ENCODE peak calls at places on chromosomes 2 and 18, in ten cellular contexts. O is PC-9; B is cardiac muscle cell; R is mammary epithelial cell; G is CD8-positive, alpha-beta T cell; J is kidney; V is endothelial cell of umbilical vein; W is CD8-positive, alpha-beta memory T cell; U is right lobe of liver; F is uterus. K is an unnamed sample.

GRCh38 chr2:62760555-62760954 is 55.0 kb downstream of the EHBP1 start:
- DNase-seq in O (no peak), B (peak; percentile 45), R (peak; percentile 46), G (no peak), J (no peak), V (no peak), W (no peak), U (no peak), F (no peak), K (no peak)

GRCh38 chr2:172813314-172813888 is 77.8 kb downstream of the RAPGEF4 start:
- DNase-seq in O (peak; percentile 17), B (peak; percentile 68), R (no peak), G (no peak), J (no peak), V (peak; percentile 68), W (no peak), U (no peak), F (no peak), K (no peak)

GRCh38 chr2:143996974-143997373 is 522.9 kb downstream of the ZEB2 start:
- DNase-seq in O (no peak), B (no peak), R (no peak), G (no peak), J (no peak), V (no peak), W (no peak), U (no peak), F (no peak), K (no peak)

GRCh38 chr2:20539133-20539719 is 92.4 kb downstream of the RHOB start:
- DNase-seq in O (no peak), B (peak; percentile 27), R (no peak), G (no peak), J (no peak), V (no peak), W (no peak), U (peak; percentile 72), F (no peak), K (peak; percentile 66)

GRCh38 chr2:118641711-118642110 is 205.7 kb downstream of the EN1 start:
- DNase-seq in O (no peak), B (no peak), R (peak; percentile 7), G (no peak), J (no peak), V (no peak), W (no peak), U (no peak), F (no peak), K (no peak)

GRCh38 chr2:234678721-234679120 is 181.8 kb upstream of the ARL4C start:
- DNase-seq in O (no peak), B (peak; percentile 91), R (no peak), G (no peak), J (no peak), V (no peak), W (no peak), U (no peak), F (no peak), K (no peak)

GRCh38 chr2:107285621-107286303 is 399.8 kb upstream of the ST6GAL2 start:
- DNase-seq in O (no peak), B (no peak), R (no peak), G (no peak), J (no peak), V (no peak), W (no peak), U (no peak), F (no peak), K (no peak)

GRCh38 chr2:156476516-156477206 is 40.5 kb downstream of the GPD2 start:
- DNase-seq in O (peak; percentile 30), B (peak; percentile 80), R (peak; percentile 66), G (no peak), J (no peak), V (no peak), W (no peak), U (no peak), F (no peak), K (no peak)

GRCh38 chr18:22694954-22695353 is 238.2 kb upstream of the RBBP8 start:
- DNase-seq in O (peak; percentile 53), B (peak; percentile 95), R (peak; percentile 84), G (no peak), J (peak; percentile 77), V (no peak), W (no peak), U (no peak), F (peak; percentile 91), K (no peak)

GRCh38 chr2:145412155-145412554 is 892.2 kb upstream of the ZEB2 start:
- DNase-seq in O (no peak), B (no peak), R (no peak), G (no peak), J (no peak), V (no peak), W (no peak), U (no peak), F (no peak), K (peak; percentile 33)

GRCh38 chr18:5582054-5582453 is 38.3 kb upstream of the EPB41L3 start:
- DNase-seq in O (no peak), B (peak; percentile 61), R (no peak), G (no peak), J (no peak), V (peak; percentile 40), W (no peak), U (no peak), F (peak; percentile 19), K (no peak)

GRCh38 chr2:39530423-39530866 is 93.4 kb upstream of the MAP4K3 start:
- DNase-seq in O (no peak), B (peak; percentile 73), R (no peak), G (no peak), J (no peak), V (peak; percentile 77), W (no peak), U (no peak), F (no peak), K (no peak)

GRCh38 chr2:149743842-149744468 is 156.4 kb upstream of the MMADHC start:
- DNase-seq in O (no peak), B (peak; percentile 84), R (peak; percentile 80), G (no peak), J (no peak), V (no peak), W (no peak), U (no peak), F (no peak), K (no peak)

GRCh38 chr2:33069894-33070651 is 123.3 kb downstream of the LTBP1 start:
- DNase-seq in O (peak; percentile 76), B (peak; percentile 95), R (peak; percentile 98), G (no peak), J (peak; percentile 59), V (peak; percentile 98), W (no peak), U (peak; percentile 81), F (peak; percentile 51), K (no peak)

GRCh38 chr18:8901019-8901418 is 195.7 kb downstream of the MTCL1 start:
- DNase-seq in O (no peak), B (no peak), R (no peak), G (no peak), J (no peak), V (no peak), W (no peak), U (no peak), F (no peak), K (no peak)
- H3K9me3 ChIP-seq in O (no peaks in the 10 kb centered on the region), B (no peaks in the 10 kb centered on the region), R (no peaks in the 10 kb centered on the region), G (no peaks in the 10 kb centered on the region), J (no peaks in the 10 kb centered on the region), V (no peaks in the 10 kb centered on the region), W (no peaks in the 10 kb centered on the region), U (no peaks in the 10 kb centered on the region), F (no peaks in the 10 kb centered on the region), K (no peaks in the 10 kb centered on the region)

GRCh38 chr2:162579986-162580385 is 236.1 kb downstream of the GCA start:
- DNase-seq in O (no peak), B (no peak), R (no peak), G (no peak), J (no peak), V (peak; percentile 60), W (no peak), U (no peak), F (no peak), K (no peak)

GRCh38 chr2:162586311-162586710 is 242.4 kb downstream of the GCA start:
- DNase-seq in O (no peak), B (no peak), R (no peak), G (no peak), J (no peak), V (no peak), W (no peak), U (peak; percentile 76), F (no peak), K (no peak)

GRCh38 chr2:162579169-162579568 is 235.2 kb downstream of the GCA start:
- DNase-seq in O (no peak), B (no peak), R (no peak), G (no peak), J (no peak), V (no peak), W (no peak), U (no peak), F (no peak), K (no peak)

GRCh38 chr2:162582357-162582798 is 238.4 kb downstream of the GCA start:
- DNase-seq in O (peak; percentile 33), B (no peak), R (no peak), G (no peak), J (no peak), V (peak; percentile 41), W (no peak), U (peak; percentile 89), F (no peak), K (no peak)

GRCh38 chr2:162581931-162582330 is 238.0 kb downstream of the GCA start:
- DNase-seq in O (no peak), B (no peak), R (no peak), G (no peak), J (no peak), V (no peak), W (no peak), U (no peak), F (no peak), K (no peak)
- H3K27ac ChIP-seq in O (no peak overlapping the region), B (peak overlapping the region; percentile 49), R (no peak overlapping the region), G (no peak overlapping the region), J (no peak overlapping the region), V (no peak overlapping the region), W (no peak overlapping the region), U (peak overlapping the region; percentile 37), F (no peak overlapping the region), K (no peak overlapping the region)

DNA sequence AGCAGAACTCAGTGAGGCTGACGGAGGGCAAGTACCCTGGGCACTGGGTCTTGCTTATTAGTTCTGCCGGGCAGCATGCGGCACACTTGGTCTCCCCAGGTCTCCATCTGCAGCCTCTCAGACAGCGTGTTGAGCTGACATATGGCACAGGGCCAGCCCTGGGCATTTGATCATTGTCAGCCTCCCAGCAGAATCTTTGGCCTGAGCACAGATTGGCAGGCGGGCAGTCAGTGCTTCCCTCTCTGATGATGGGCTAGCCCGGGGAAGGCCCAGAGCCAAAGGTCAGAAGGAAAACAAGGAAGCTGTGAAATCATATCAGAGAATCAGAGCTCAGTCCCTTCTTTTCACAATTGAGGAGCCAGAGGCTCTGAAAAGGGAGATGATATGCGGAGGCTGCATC is 150.1 kb upstream of the LRRTM1 start:
- DNase-seq in O (no peak), B (no peak), R (no peak), G (no peak), J (no peak), V (no peak), W (no peak), U (peak; percentile 39), F (no peak), K (no peak)
- H3K9me3 ChIP-seq in O (no peaks in the 10 kb centered on the region), B (no peaks in the 10 kb centered on the region), R (peaks cover 14% of the 10 kb centered on the region), G (no peaks in the 10 kb centered on the region), J (no peaks in the 10 kb centered on the region), V (peaks cover 3% of the 10 kb centered on the region), W (no peaks in the 10 kb centered on the region), U (no peaks in the 10 kb centered on the region), F (no peaks in the 10 kb centered on the region), K (no peaks in the 10 kb centered on the region)

DNA sequence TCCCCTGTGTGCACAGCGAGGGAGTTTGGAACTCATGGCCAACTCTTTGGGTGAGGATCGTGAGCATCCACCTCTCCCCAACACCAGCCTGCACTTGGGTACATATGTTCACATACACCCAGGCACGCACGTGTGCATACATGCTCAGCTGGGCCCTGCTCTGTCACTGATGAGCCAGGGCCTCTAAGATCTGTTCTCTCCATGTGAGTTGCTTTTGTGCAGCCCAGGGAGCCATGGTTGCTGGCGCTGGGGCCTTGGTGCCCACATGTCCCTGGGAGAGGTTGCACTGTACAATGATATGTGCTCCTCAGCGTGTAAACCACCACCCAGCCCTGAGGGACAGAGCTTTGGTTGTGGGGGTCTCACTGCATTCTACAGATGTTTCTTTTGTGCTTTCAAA is 44.1 kb downstream of the KLHL29 start:
- DNase-seq in O (no peak), B (no peak), R (no peak), G (no peak), J (no peak), V (no peak), W (no peak), U (no peak), F (no peak), K (peak; percentile 24)
- H3K27ac ChIP-seq in O (no peak overlapping the region), B (no peak overlapping the region), R (no peak overlapping the region), G (no peak overlapping the region), J (no peak overlapping the region), V (no peak overlapping the region), W (no peak overlapping the region), U (no peak overlapping the region), F (no peak overlapping the region), K (no peak overlapping the region)